ENCODE peak calls at places on chromosome 14, in ten cellular contexts. T is HCT116, P is mesendoderm, B is A549, V is activated gamma-delta T cell, H is ureter, I is 8988T, L is EL, O is cardiac fibroblast, F is WTC11. N is an unnamed sample.

GRCh38 chr14:70714055-70714550 is 72.4 kb downstream of the TTC9 start:
- DNase-seq in T (peak; percentile 54), P (peak; percentile 75), B (peak; percentile 70), V (no peak), H (no peak), I (no peak), L (peak; percentile 67), O (peak; percentile 69), F (peak; percentile 44), N (no peak)

GRCh38 chr14:78170203-78170602 is at the start of gene NRXN3:
- DNase-seq in T (no peak), P (peak; percentile 92), B (peak; percentile 16), V (no peak), H (no peak), I (no peak), L (no peak), O (no peak), F (peak; percentile 76), N (no peak)

GRCh38 chr14:70822706-70823185 is 13.4 kb upstream of the MAP3K9 start:
- DNase-seq in T (no peak), P (peak; percentile 92), B (peak; percentile 33), V (no peak), H (no peak), I (no peak), L (peak; percentile 31), O (peak; percentile 46), F (peak; percentile 87), N (peak; percentile 34)

GRCh38 chr14:50775357-50775756 is 55.6 kb downstream of the NIN start:
- DNase-seq in T (no peak), P (peak; percentile 74), B (no peak), V (no peak), H (no peak), I (no peak), L (peak; percentile 93), O (peak; percentile 73), F (no peak), N (no peak)

GRCh38 chr14:102554835-102555819 is 37.3 kb upstream of the RCOR1 start:
- DNase-seq in T (no peak), P (peak; percentile 88), B (no peak), V (peak; percentile 46), H (no peak), I (no peak), L (peak; percentile 71), O (peak; percentile 55), F (peak; percentile 75), N (no peak)

GRCh38 chr14:101259748-101260147 is 301.5 kb upstream of the DIO3 start:
- DNase-seq in T (no peak), P (no peak), B (no peak), V (no peak), H (no peak), I (no peak), L (no peak), O (no peak), F (no peak), N (no peak)

GRCh38 chr14:61284001-61284400 is 2.9 kb upstream of the TMEM30B start:
- DNase-seq in T (no peak), P (no peak), B (no peak), V (no peak), H (no peak), I (no peak), L (no peak), O (no peak), F (no peak), N (no peak)

GRCh38 chr14:105204931-105205717 is 24.0 kb upstream of the NUDT14 start:
- DNase-seq in T (no peak), P (no peak), B (no peak), V (no peak), H (no peak), I (no peak), L (no peak), O (no peak), F (no peak), N (no peak)

GRCh38 chr14:26187996-26188605 is 409.7 kb downstream of the NOVA1 start:
- DNase-seq in T (no peak), P (no peak), B (no peak), V (no peak), H (no peak), I (no peak), L (no peak), O (no peak), F (no peak), N (no peak)

GRCh38 chr14:58566979-58567378 is 70.8 kb upstream of the DACT1 start:
- DNase-seq in T (no peak), P (no peak), B (no peak), V (no peak), H (no peak), I (no peak), L (no peak), O (no peak), F (no peak), N (no peak)

GRCh38 chr14:76950043-76951020 is 78.2 kb downstream of the IRF2BPL start:
- DNase-seq in T (no peak), P (no peak), B (no peak), V (no peak), H (no peak), I (no peak), L (peak; percentile 67), O (peak; percentile 76), F (no peak), N (no peak)

GRCh38 chr14:59265808-59266207 is 77.3 kb downstream of the DAAM1 start:
- DNase-seq in T (no peak), P (no peak), B (no peak), V (no peak), H (no peak), I (no peak), L (peak; percentile 48), O (no peak), F (no peak), N (no peak)

GRCh38 chr14:72745991-72746980 is 147.6 kb downstream of the DPF3 start:
- DNase-seq in T (no peak), P (no peak), B (no peak), V (no peak), H (peak; percentile 35), I (no peak), L (peak; percentile 93), O (peak; percentile 63), F (no peak), N (no peak)

GRCh38 chr14:65336191-65336591 is 76.3 kb upstream of the FUT8 start:
- DNase-seq in T (no peak), P (no peak), B (no peak), V (no peak), H (no peak), I (no peak), L (peak; percentile 69), O (peak; percentile 62), F (no peak), N (no peak)

GRCh38 chr14:75831455-75831854 is 150.3 kb downstream of the TGFB3 start:
- DNase-seq in T (no peak), P (no peak), B (peak; percentile 5), V (no peak), H (peak; percentile 79), I (no peak), L (peak; percentile 73), O (peak; percentile 76), F (no peak), N (no peak)

GRCh38 chr14:61466249-61466904 is 145.0 kb downstream of the PRKCH start:
- DNase-seq in T (no peak), P (peak; percentile 87), B (peak; percentile 75), V (no peak), H (peak; percentile 78), I (no peak), L (peak; percentile 96), O (peak; percentile 99), F (peak; percentile 65), N (no peak)

GRCh38 chr14:39266871-39267591 is 33.3 kb downstream of the MIA2 start:
- DNase-seq in T (peak; percentile 85), P (peak; percentile 95), B (peak; percentile 90), V (peak; percentile 73), H (peak; percentile 82), I (peak; percentile 41), L (peak; percentile 86), O (peak; percentile 89), F (peak; percentile 82), N (peak; percentile 40)

GRCh38 chr14:35205737-35206136 is 83.4 kb downstream of the PRORP start:
- DNase-seq in T (no peak), P (peak; percentile 45), B (no peak), V (no peak), H (no peak), I (no peak), L (no peak), O (no peak), F (no peak), N (no peak)

N was measured in HuH-7.5.